ENCODE peak calls at places on chromosomes 6 and 20, in six cellular contexts. W is upper lobe of left lung, K is stomach, E is prostate gland, M is suprapubic skin, B is Panc1. V is an unnamed sample.

GRCh38 chr6:72350256-72350875 is 271.5 kb upstream of the KCNQ5 start:
- DNase-seq in E (no peak), K (no peak), B (no peak), M (no peak), W (no peak), V (no peak)

GRCh38 chr6:90156861-90157260 is 139.8 kb downstream of the BACH2 start:
- DNase-seq in W (no peak), M (no peak), E (no peak), K (no peak), B (no peak), V (no peak)

GRCh38 chr6:140388141-140388802 is 1013.8 kb upstream of the CITED2 start:
- DNase-seq in E (no peak), B (no peak), W (no peak), K (no peak), M (no peak), V (no peak)

GRCh38 chr6:162627825-162628224 is 99.7 kb downstream of the PRKN start:
- DNase-seq in W (no peak), E (no peak), K (no peak), B (no peak), M (no peak), V (no peak)

GRCh38 chr20:50870572-50871161 is 60.6 kb downstream of the ADNP start:
- DNase-seq in M (no peak), K (no peak), W (peak; percentile 63), E (no peak), B (no peak), V (no peak)

GRCh38 chr6:66029391-66029790 is 322.4 kb upstream of the EYS start:
- DNase-seq in W (no peak), K (no peak), B (no peak), M (no peak), E (no peak), V (no peak)

GRCh38 chr20:48242623-48243022 is 457.3 kb upstream of the SULF2 start:
- DNase-seq in K (no peak), W (no peak), E (no peak), B (no peak), M (no peak), V (no peak)

GRCh38 chr20:44079291-44079690 is 107.7 kb downstream of the JPH2 start:
- DNase-seq in W (no peak), M (peak; percentile 58), B (no peak), E (no peak), K (no peak), V (no peak)

GRCh38 chr6:34324738-34325444 is 67.6 kb downstream of the NUDT3 start:
- DNase-seq in B (no peak), W (no peak), M (no peak), K (no peak), E (peak; percentile 13), V (no peak)

GRCh38 chr6:91654844-91655192 is 1067.9 kb upstream of the MAP3K7 start:
- DNase-seq in W (no peak), K (no peak), E (no peak), B (no peak), M (no peak), V (no peak)

GRCh38 chr6:91646649-91647048 is 1059.8 kb upstream of the MAP3K7 start:
- DNase-seq in W (no peak), E (no peak), M (no peak), K (no peak), B (no peak), V (no peak)

GRCh38 chr6:82372656-82373055 is 9.0 kb downstream of the TPBG start:
- DNase-seq in E (no peak), W (no peak), K (no peak), M (no peak), B (no peak), V (no peak)

GRCh38 chr6:82371799-82372508 is 8.3 kb downstream of the TPBG start:
- DNase-seq in K (no peak), W (no peak), M (no peak), E (no peak), B (no peak), V (no peak)

GRCh38 chr6:82376636-82377035 is 13.0 kb downstream of the TPBG start:
- DNase-seq in W (no peak), K (no peak), B (no peak), E (no peak), M (no peak), V (no peak)

GRCh38 chr6:82370788-82371187 is 7.2 kb downstream of the TPBG start:
- DNase-seq in M (no peak), K (no peak), E (no peak), B (no peak), W (no peak), V (no peak)

GRCh38 chr6:82374481-82374880 is 10.9 kb downstream of the TPBG start:
- DNase-seq in B (no peak), K (no peak), W (no peak), M (no peak), E (no peak), V (no peak)
- H3K4me3 ChIP-seq in B (no peak overlapping the region), K (no peak overlapping the region), W (no peak overlapping the region), M (no peak overlapping the region), E (no peak overlapping the region), V (no peak overlapping the region)

DNA sequence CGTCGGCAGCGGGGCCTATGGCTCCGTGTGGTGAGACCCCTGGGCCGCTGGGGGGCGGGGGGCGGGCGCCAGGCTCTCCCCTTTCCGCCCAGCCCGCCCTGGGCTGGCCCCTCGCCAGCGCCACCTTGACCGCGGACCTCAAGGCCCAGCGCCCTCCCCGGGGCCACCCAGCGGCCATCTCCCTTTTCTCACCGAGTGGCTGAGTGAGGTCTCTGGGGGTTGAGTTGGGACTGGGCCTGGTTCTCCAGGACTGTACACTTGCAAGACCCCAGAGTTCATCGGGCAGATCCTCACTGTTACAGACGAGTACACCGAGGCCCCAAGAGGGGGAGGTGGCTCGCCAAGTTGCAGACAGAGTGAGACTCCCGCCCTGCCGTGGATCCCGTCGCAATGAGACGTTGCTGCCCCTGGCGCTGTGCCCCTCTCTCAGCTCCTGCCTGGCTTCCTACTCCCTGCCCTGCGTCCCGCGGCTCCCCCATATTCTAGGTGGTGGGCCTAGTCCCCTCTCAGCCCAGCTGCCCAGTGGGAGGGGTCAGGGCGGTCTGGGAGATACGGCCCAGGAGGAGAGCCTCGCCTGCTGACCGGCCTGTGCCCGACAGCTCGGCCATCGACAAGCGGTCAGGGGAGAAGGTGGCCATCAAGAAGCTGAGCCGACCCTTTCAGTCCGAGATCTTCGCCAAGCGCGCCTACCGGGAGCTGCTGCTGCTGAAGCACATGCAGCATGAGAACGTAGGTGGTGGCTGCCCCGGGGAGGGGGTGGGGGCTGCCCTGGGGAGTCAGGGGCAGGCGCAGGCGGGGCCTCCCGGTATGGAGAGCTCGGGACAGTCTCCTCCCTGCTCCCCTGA is 581 bp downstream of the MAPK13 start:
- DNase-seq in E (peak; percentile 27), K (peak; percentile 74), M (no peak), W (peak; percentile 95), B (no peak), V (peak; percentile 85)
- TF ChIP-seq CTCF in E (no peak), K (no peak), M (no peak), W (no peak), B (no peak), V (no peak)

DNA sequence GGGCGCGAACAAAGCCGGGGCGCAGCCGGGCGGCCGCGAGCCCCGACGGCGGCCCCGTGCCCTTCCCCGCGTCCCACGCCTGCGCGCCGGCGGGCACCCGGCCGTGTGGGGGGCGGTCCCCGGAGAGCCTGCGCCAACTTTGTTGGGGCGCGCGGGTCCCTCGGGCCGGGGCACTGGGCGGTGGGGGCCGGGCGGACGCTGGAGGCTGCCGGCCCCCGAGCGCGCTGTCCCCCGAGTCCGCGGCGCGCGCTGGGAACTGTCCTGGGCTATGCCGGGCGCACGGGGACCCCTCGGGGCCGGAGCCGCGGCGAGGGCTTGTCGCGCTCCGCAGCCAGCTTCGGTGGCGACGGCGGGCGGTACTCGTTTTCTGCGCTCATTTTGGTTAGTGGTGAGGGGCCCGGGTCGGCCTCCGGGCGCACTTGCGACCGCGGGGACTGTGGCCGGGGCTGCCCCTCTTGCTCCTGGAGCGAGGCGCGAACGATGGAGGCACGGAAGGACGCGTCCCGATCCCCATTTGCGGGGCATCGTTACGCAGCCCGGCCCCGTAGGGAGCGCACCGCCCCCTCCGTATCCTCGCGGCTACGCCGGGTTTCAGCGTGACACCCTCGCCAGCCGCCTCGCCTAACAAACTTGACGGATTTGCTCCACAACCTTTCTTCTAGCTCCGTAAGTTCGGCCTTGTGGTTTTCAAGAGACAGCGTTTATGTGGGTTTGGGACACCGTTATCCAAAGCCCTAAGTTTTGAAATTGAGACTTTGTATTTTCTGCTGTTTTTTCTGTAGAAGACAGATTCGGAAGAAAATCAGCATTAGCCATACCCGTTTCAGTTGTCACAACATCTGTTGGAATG is 632 bp downstream of the SS18L1 start:
- DNase-seq in E (peak; percentile 47), B (no peak), W (peak; percentile 91), M (no peak), K (peak; percentile 57), V (no peak)
- TF ChIP-seq POLR2AphosphoS5 in E (peak; percentile 43), B (no peak), W (peak; percentile 41), M (peak; percentile 40), K (peak; percentile 50), V (no peak)

GRCh38 chr6:28205879-28206278 is 19.2 kb upstream of the ZSCAN9 start:
- DNase-seq in B (no peak), E (no peak), K (no peak), M (no peak), W (no peak), V (no peak)

GRCh38 chr6:28206527-28207243 is 18.4 kb upstream of the ZSCAN9 start:
- DNase-seq in E (no peak), K (no peak), M (no peak), B (no peak), W (no peak), V (no peak)

GRCh38 chr6:28209753-28210535 is 15.1 kb upstream of the ZSCAN9 start:
- DNase-seq in E (no peak), B (no peak), K (no peak), M (no peak), W (no peak), V (no peak)

GRCh38 chr6:28207244-28208179 is 17.6 kb upstream of the ZSCAN9 start:
- DNase-seq in M (no peak), W (peak; percentile 75), B (no peak), E (no peak), K (no peak), V (no peak)

GRCh38 chr6:28208180-28208659 is 16.9 kb upstream of the ZSCAN9 start:
- DNase-seq in K (no peak), M (no peak), B (no peak), E (no peak), W (no peak), V (no peak)
- H3K4me3 ChIP-seq in K (no peak overlapping the region), M (peak overlapping the region; percentile 37), B (peak overlapping the region; percentile 46), E (no peak overlapping the region), W (peak overlapping the region; percentile 37), V (no peak overlapping the region)

DNA sequence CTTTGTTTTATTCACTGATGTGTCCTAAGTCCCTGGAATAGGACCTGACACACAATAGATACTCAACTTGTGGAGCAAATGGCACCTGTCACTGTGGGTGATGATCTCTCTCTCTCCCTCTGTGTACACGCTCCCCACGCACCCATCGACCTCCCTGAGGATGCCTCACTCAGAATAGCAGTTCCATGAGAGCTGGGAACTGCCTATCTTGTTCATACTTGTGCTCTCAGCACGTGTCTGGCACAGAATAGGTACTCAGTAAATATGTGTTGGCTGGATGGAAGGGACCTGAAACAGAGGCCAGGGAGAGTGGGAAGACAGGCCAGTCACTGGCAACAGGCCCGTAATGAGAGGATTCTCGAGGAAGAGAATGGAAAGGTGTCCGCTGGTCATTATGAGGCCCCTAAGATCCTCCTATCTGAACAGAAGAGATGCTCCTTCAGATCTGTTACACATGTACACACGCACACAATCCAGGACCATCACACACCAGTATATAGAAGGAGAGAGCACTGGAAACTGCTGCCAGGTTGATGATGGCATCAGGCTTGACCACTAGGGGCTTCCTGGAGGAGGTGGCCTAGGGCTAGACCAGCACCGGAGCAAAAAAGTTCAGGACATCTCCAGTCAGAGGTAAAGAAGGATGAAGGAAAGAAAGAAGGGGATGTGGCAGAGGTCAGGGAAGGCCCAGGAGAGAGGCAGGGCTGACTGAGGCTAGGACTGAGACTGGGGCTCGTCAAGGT is 30.9 kb downstream of the VEGFA start:
- DNase-seq in E (no peak), B (no peak), W (no peak), K (no peak), M (no peak), V (no peak)
- TF ChIP-seq CTCF in E (no peak), B (no peak), W (no peak), K (no peak), M (no peak), V (no peak)